ENCODE peak calls at places on chromosomes 12 and 14, in five cellular contexts. One of them, this sample, is unnamed.

GRCh38 chr12:114269153-114269552 is 136.8 kb downstream of the TBX5 start:
- DNase-seq in PC-9: no peak
- DNase-seq in H9: no peak
- DNase-seq in esophagus squamous epithelium: no peak
- DNase-seq in CD8-positive, alpha-beta T cell: no peak
- DNase-seq in this sample: peak; percentile 22

GRCh38 chr12:2833327-2833726 is 1.5 kb downstream of the NRIP2 start:
- DNase-seq in PC-9: no peak
- DNase-seq in H9: no peak
- DNase-seq in esophagus squamous epithelium: no peak
- DNase-seq in CD8-positive, alpha-beta T cell: no peak
- DNase-seq in this sample: no peak

GRCh38 chr14:76498536-76498935 is 122.6 kb downstream of the ESRRB start:
- DNase-seq in PC-9: no peak
- DNase-seq in H9: no peak
- DNase-seq in esophagus squamous epithelium: no peak
- DNase-seq in CD8-positive, alpha-beta T cell: no peak
- DNase-seq in this sample: no peak

GRCh38 chr14:53619625-53620324 is 336.9 kb downstream of the BMP4 start:
- DNase-seq in PC-9: peak; percentile 47
- DNase-seq in H9: no peak
- DNase-seq in esophagus squamous epithelium: no peak
- DNase-seq in CD8-positive, alpha-beta T cell: no peak
- DNase-seq in this sample: no peak

GRCh38 chr14:70268760-70269159 is 80.0 kb upstream of the SLC8A3 start:
- DNase-seq in PC-9: no peak
- DNase-seq in H9: no peak
- DNase-seq in esophagus squamous epithelium: no peak
- DNase-seq in CD8-positive, alpha-beta T cell: no peak
- DNase-seq in this sample: no peak

GRCh38 chr12:105453306-105453705 is 122.8 kb downstream of the C12orf75 start:
- DNase-seq in PC-9: no peak
- DNase-seq in H9: no peak
- DNase-seq in esophagus squamous epithelium: no peak
- DNase-seq in CD8-positive, alpha-beta T cell: no peak
- DNase-seq in this sample: no peak

GRCh38 chr12:79407671-79408622 is 282.8 kb downstream of the PAWR start:
- DNase-seq in PC-9: peak; percentile 70
- DNase-seq in H9: peak; percentile 73
- DNase-seq in esophagus squamous epithelium: no peak
- DNase-seq in CD8-positive, alpha-beta T cell: no peak
- DNase-seq in this sample: peak; percentile 40

GRCh38 chr12:43835656-43836454 is at the start of gene TMEM117:
- DNase-seq in PC-9: no peak
- DNase-seq in H9: peak; percentile 69
- DNase-seq in esophagus squamous epithelium: peak; percentile 3
- DNase-seq in CD8-positive, alpha-beta T cell: peak; percentile 65
- DNase-seq in this sample: peak; percentile 62

GRCh38 chr14:37089410-37089809 is 83.0 kb downstream of the SLC25A21 start:
- DNase-seq in PC-9: no peak
- DNase-seq in H9: no peak
- DNase-seq in esophagus squamous epithelium: no peak
- DNase-seq in CD8-positive, alpha-beta T cell: no peak
- DNase-seq in this sample: no peak

GRCh38 chr12:56346663-56347062 is 8.0 kb downstream of the IL23A start:
- DNase-seq in PC-9: no peak
- DNase-seq in H9: peak; percentile 78
- DNase-seq in esophagus squamous epithelium: no peak
- DNase-seq in CD8-positive, alpha-beta T cell: peak; percentile 28
- DNase-seq in this sample: peak; percentile 56

DNA sequence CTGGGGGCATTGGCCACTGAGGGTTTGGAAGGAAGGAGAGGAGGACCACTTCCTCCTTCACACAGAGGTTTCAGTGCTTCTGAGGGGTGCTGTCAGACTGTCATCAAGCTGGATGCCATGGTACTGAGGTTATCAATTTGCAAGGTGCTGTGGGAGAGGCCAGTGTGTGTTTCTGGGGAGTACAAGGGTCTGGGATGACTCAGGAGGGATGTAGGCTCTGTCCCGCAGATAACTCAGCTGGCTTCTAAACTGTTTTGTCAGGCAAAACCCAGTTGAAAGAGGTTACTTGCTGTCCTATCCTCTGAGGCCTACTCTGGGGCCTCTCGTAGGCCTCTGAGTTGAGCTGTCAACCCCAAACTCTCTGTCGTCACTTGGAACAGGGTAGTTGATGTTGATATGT is 22.8 kb downstream of the ADCK1 start:
- DNase-seq in PC-9: no peak
- DNase-seq in H9: no peak
- DNase-seq in esophagus squamous epithelium: no peak
- DNase-seq in CD8-positive, alpha-beta T cell: no peak
- DNase-seq in this sample: no peak
- H3K27ac ChIP-seq in PC-9: no peak overlapping the region
- H3K27ac ChIP-seq in H9: no peak overlapping the region
- H3K27ac ChIP-seq in esophagus squamous epithelium: no peak overlapping the region
- H3K27ac ChIP-seq in CD8-positive, alpha-beta T cell: no peak overlapping the region
- H3K27ac ChIP-seq in this sample: no peak overlapping the region

DNA sequence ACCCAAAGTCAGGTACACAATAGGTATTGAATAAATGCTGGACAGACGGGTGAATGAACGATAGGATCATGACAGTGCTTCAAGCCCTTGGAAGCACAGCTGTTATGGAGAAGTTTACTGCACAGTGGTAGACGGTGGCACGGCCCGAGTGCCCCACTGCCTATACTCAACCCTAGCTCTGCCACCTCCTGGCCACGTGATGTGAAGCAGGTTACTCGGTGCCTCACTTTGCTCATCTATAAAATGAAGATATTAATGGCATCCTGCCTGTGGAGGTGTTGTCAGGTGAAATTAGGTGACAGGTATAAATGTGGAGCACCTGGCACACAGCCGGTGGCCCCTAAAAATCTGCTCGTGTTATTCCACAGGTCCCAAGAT is 5.8 kb downstream of the ASB2 start:
- DNase-seq in PC-9: no peak
- DNase-seq in H9: no peak
- DNase-seq in esophagus squamous epithelium: no peak
- DNase-seq in CD8-positive, alpha-beta T cell: peak; percentile 73
- DNase-seq in this sample: peak; percentile 17
- TF ChIP-seq CTCF in PC-9: peak; percentile 32
- TF ChIP-seq CTCF in H9: peak; percentile 56
- TF ChIP-seq CTCF in esophagus squamous epithelium: peak; percentile 36
- TF ChIP-seq CTCF in CD8-positive, alpha-beta T cell: peak; percentile 77
- TF ChIP-seq CTCF in this sample: peak; percentile 36

GRCh38 chr14:101499513-101499912 is 61.8 kb upstream of the DIO3 start:
- DNase-seq in PC-9: no peak
- DNase-seq in H9: peak; percentile 5
- DNase-seq in esophagus squamous epithelium: no peak
- DNase-seq in CD8-positive, alpha-beta T cell: no peak
- DNase-seq in this sample: no peak

GRCh38 chr14:101496779-101497420 is 64.4 kb upstream of the DIO3 start:
- DNase-seq in PC-9: no peak
- DNase-seq in H9: peak; percentile 16
- DNase-seq in esophagus squamous epithelium: no peak
- DNase-seq in CD8-positive, alpha-beta T cell: no peak
- DNase-seq in this sample: peak; percentile 0

GRCh38 chr14:101500061-101500460 is 61.2 kb upstream of the DIO3 start:
- DNase-seq in PC-9: no peak
- DNase-seq in H9: no peak
- DNase-seq in esophagus squamous epithelium: no peak
- DNase-seq in CD8-positive, alpha-beta T cell: no peak
- DNase-seq in this sample: no peak

GRCh38 chr14:101499080-101499479 is 62.2 kb upstream of the DIO3 start:
- DNase-seq in PC-9: no peak
- DNase-seq in H9: peak; percentile 11
- DNase-seq in esophagus squamous epithelium: no peak
- DNase-seq in CD8-positive, alpha-beta T cell: no peak
- DNase-seq in this sample: peak; percentile 1

GRCh38 chr14:101497910-101498860 is 63.1 kb upstream of the DIO3 start:
- DNase-seq in PC-9: no peak
- DNase-seq in H9: peak; percentile 15
- DNase-seq in esophagus squamous epithelium: no peak
- DNase-seq in CD8-positive, alpha-beta T cell: no peak
- DNase-seq in this sample: no peak
- H3K27me3 ChIP-seq in PC-9: peaks cover 18% of the 10 kb centered on the region
- H3K27me3 ChIP-seq in H9: no peaks in the 10 kb centered on the region
- H3K27me3 ChIP-seq in esophagus squamous epithelium: no peaks in the 10 kb centered on the region
- H3K27me3 ChIP-seq in CD8-positive, alpha-beta T cell: no peaks in the 10 kb centered on the region
- H3K27me3 ChIP-seq in this sample: peaks cover 7% of the 10 kb centered on the region

GRCh38 chr14:63394432-63394831 is 75.7 kb upstream of the GPHB5 start:
- DNase-seq in PC-9: no peak
- DNase-seq in H9: no peak
- DNase-seq in esophagus squamous epithelium: no peak
- DNase-seq in CD8-positive, alpha-beta T cell: no peak
- DNase-seq in this sample: no peak
- H3K27ac ChIP-seq in PC-9: no peak overlapping the region
- H3K27ac ChIP-seq in H9: no peak overlapping the region
- H3K27ac ChIP-seq in esophagus squamous epithelium: no peak overlapping the region
- H3K27ac ChIP-seq in CD8-positive, alpha-beta T cell: no peak overlapping the region
- H3K27ac ChIP-seq in this sample: no peak overlapping the region

DNA sequence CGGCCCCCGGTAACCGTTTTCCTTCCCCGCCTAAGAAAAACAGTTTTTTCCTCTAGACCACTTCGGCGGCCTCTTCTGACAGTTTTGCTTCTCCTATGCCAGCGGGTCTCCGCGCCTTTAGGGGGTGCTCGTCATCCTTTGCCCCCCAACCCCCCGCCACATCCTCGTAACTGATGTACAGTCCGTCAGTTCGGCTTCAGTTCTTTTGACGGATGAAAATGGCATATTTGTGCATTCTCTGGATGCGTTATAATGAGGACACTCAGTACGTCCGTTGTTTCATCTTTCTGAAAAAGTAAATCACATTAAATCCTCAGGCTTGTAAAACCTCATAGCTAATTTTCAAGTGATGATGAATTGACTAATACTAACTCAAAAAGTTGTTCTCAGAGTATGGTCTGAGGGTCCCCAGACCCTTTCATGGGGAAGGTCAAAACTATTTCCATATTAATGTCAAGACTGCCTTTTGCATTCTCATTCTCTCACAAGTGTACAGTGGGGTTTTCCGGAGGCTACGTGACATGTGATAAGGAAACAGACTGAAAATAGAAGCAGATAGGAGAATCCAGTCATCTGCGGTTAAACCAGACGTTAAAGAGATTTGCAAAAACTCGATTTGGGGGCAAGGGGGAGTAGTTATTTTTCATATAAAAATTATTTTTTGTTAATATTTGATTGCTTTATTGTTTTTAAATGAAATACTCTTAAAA is 829 bp upstream of the NAP1L1 start:
- DNase-seq in PC-9: no peak
- DNase-seq in H9: no peak
- DNase-seq in esophagus squamous epithelium: no peak
- DNase-seq in CD8-positive, alpha-beta T cell: peak; percentile 67
- DNase-seq in this sample: no peak
- TF ChIP-seq CTCF in PC-9: peak; percentile 18
- TF ChIP-seq CTCF in H9: peak; percentile 42
- TF ChIP-seq CTCF in esophagus squamous epithelium: no peak
- TF ChIP-seq CTCF in CD8-positive, alpha-beta T cell: peak; percentile 9
- TF ChIP-seq CTCF in this sample: peak; percentile 46

DNA sequence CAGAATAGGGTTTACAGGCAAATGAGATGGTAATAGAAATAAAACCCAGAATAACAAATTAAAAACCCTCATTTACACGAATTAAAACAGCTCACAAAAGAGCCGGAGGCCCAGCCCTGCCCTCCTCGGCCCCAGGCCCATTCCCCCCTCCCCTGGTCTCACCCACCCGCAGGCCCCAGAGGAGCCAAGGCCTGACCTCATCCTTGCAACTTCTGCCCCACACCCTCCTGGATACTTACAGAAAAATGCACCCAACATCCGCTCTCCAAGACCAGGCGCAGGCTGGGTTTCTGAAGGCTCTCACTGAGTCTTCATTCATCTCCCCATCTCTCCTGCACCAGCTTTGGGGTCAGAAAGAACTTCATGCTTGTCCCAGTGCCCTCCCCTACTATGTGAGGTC is 16.2 kb upstream of the VSX2 start:
- DNase-seq in PC-9: no peak
- DNase-seq in H9: no peak
- DNase-seq in esophagus squamous epithelium: no peak
- DNase-seq in CD8-positive, alpha-beta T cell: no peak
- DNase-seq in this sample: peak; percentile 29
- H3K27me3 ChIP-seq in PC-9: peaks cover 56% of the 10 kb centered on the region
- H3K27me3 ChIP-seq in H9: no peaks in the 10 kb centered on the region
- H3K27me3 ChIP-seq in esophagus squamous epithelium: peaks cover 6% of the 10 kb centered on the region
- H3K27me3 ChIP-seq in CD8-positive, alpha-beta T cell: peaks cover 6% of the 10 kb centered on the region
- H3K27me3 ChIP-seq in this sample: no peaks in the 10 kb centered on the region

DNA sequence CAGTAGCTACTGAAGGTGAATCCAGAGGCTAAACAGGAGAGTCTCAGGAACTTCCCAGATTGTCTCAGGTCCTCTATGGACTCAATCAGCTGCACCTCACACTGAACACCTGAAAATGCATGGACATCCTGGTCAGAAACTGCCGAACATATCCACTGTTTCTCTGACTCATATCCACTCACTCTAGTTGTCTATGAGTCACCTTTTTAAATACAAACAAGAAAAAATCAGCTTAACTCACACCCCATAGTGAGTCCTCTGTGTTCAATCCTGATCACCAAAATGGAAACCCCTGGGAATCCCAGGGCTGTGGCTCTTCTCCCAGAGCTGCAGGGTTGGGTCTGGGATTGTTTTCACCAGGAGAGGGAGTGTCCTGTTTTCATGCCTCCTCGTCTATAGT is 556.7 kb downstream of the TMEM121 start:
- DNase-seq in PC-9: no peak
- DNase-seq in H9: no peak
- DNase-seq in esophagus squamous epithelium: no peak
- DNase-seq in CD8-positive, alpha-beta T cell: no peak
- DNase-seq in this sample: no peak
- H3K27ac ChIP-seq in PC-9: no peak overlapping the region
- H3K27ac ChIP-seq in H9: no peak overlapping the region
- H3K27ac ChIP-seq in esophagus squamous epithelium: no peak overlapping the region
- H3K27ac ChIP-seq in CD8-positive, alpha-beta T cell: no peak overlapping the region
- H3K27ac ChIP-seq in this sample: no peak overlapping the region

GRCh38 chr12:6451348-6452244 is at the start of gene TAPBPL:
- DNase-seq in PC-9: peak; percentile 70
- DNase-seq in H9: peak; percentile 73
- DNase-seq in esophagus squamous epithelium: peak; percentile 34
- DNase-seq in CD8-positive, alpha-beta T cell: peak; percentile 74
- DNase-seq in this sample: peak; percentile 86
- TF ChIP-seq CTCF in PC-9: no peak
- TF ChIP-seq CTCF in H9: no peak
- TF ChIP-seq CTCF in esophagus squamous epithelium: no peak
- TF ChIP-seq CTCF in CD8-positive, alpha-beta T cell: no peak
- TF ChIP-seq CTCF in this sample: no peak

GRCh38 chr12:132351751-132352495 is 22.5 kb upstream of the GALNT9 start:
- DNase-seq in PC-9: no peak
- DNase-seq in H9: no peak
- DNase-seq in esophagus squamous epithelium: no peak
- DNase-seq in CD8-positive, alpha-beta T cell: no peak
- DNase-seq in this sample: peak; percentile 68
- H3K27me3 ChIP-seq in PC-9: peaks cover 97% of the 10 kb centered on the region
- H3K27me3 ChIP-seq in H9: peaks cover 2% of the 10 kb centered on the region
- H3K27me3 ChIP-seq in esophagus squamous epithelium: no peaks in the 10 kb centered on the region
- H3K27me3 ChIP-seq in CD8-positive, alpha-beta T cell: no peaks in the 10 kb centered on the region
- H3K27me3 ChIP-seq in this sample: no peaks in the 10 kb centered on the region

This sample was measured in WERI-Rb-1.